ENCODE peak calls at places on chromosomes 6 and 20, in four cellular contexts. C is erythroblast, J is ACHN, F is HT-29. U is an unnamed sample.

GRCh38 chr6:157246048-157246630 is 77.2 kb downstream of the TMEM242 start:
- DNase-seq in C (no peak), J (no peak), F (no peak), U (no peak)

GRCh38 chr20:4090756-4091331 is 75.5 kb upstream of the RNF24 start:
- DNase-seq in C (peak), J (peak), F (no peak), U (no peak)

GRCh38 chr6:137698636-137699035 is 168.4 kb upstream of the TNFAIP3 start:
- DNase-seq in C (no peak), J (no peak), F (no peak), U (no peak)

GRCh38 chr6:165940366-165940765 is 227.3 kb downstream of the TBXT start:
- DNase-seq in C (no peak), J (no peak), F (no peak), U (no peak)

GRCh38 chr20:58141496-58141895 is 87.0 kb downstream of the ANKRD60 start:
- DNase-seq in C (no peak), J (no peak), F (no peak), U (no peak)

GRCh38 chr6:44006872-44007303 is 120.4 kb downstream of the MRPL14 start:
- DNase-seq in C (no peak), J (no peak), F (no peak), U (no peak)

GRCh38 chr6:72669324-72669723 is 47.5 kb downstream of the KCNQ5 start:
- DNase-seq in C (no peak), J (no peak), F (no peak), U (no peak)

GRCh38 chr6:110898111-110898510 is 23.5 kb downstream of the AMD1 start:
- DNase-seq in C (no peak), J (no peak), F (no peak), U (no peak)

GRCh38 chr20:3847419-3847940 is 846 bp downstream of the MAVS start:
- DNase-seq in C (no peak), J (no peak), F (peak), U (peak)

GRCh38 chr6:157800420-157801237 is 22.4 kb upstream of the SNX9 start:
- DNase-seq in C (peak), J (no peak), F (no peak), U (no peak)

GRCh38 chr6:165819394-165819793 is 156.4 kb upstream of the PDE10A start:
- DNase-seq in C (no peak), J (peak), F (no peak), U (no peak)